ENCODE peak calls at places on chromosomes 6 and 20, in seven cellular contexts. S is sciatic nerve; D is NCI-H345; X is stimulated activated naive CD8-positive, alpha-beta T cell treated with anti-CD3 and anti-CD28 coated beads, Interleukin-15, Interleukin-2, amounts not matched to agents 100 U/mL and 50 U/mL, for 24 hours; M is substantia nigra; B is M059J; I is RPMI8226. T is an unnamed sample.

GRCh38 chr6:153162646-153163045 is 31.6 kb upstream of the RGS17 start:
- DNase-seq in S (no peak), M (no peak), D (no peak), B (no peak), I (no peak), X (no peak), T (no peak)

GRCh38 chr20:48467622-48468021 is 360.2 kb downstream of the PREX1 start:
- DNase-seq in B (peak; percentile 9), I (peak; percentile 16), X (no peak), M (no peak), S (no peak), D (no peak), T (no peak)

GRCh38 chr6:35919827-35920751 is 809 bp downstream of the SRPK1 start:
- DNase-seq in X (peak; percentile 59), D (peak; percentile 29), M (peak; percentile 11), B (peak; percentile 82), I (peak; percentile 46), S (no peak), T (no peak)

GRCh38 chr6:33692078-33692759 is 19.3 kb downstream of the UQCC2 start:
- DNase-seq in M (no peak), I (no peak), D (no peak), B (peak; percentile 89), S (no peak), X (no peak), T (no peak)

GRCh38 chr6:51292659-51293058 is 474.0 kb downstream of the TFAP2B start:
- DNase-seq in B (peak; percentile 89), S (no peak), X (no peak), I (no peak), D (no peak), M (no peak), T (no peak)

GRCh38 chr6:89339565-89339964 is 13.0 kb downstream of the UBE2J1 start:
- DNase-seq in M (no peak), I (no peak), D (no peak), S (no peak), B (no peak), X (no peak), T (no peak)

GRCh38 chr6:25456656-25457055 is 177.5 kb downstream of the CARMIL1 start:
- DNase-seq in S (no peak), X (no peak), I (no peak), B (no peak), M (no peak), D (no peak), T (no peak)

GRCh38 chr6:25175216-25175615 is 104.0 kb upstream of the CARMIL1 start:
- DNase-seq in D (no peak), B (peak; percentile 94), I (no peak), X (no peak), S (no peak), M (no peak), T (no peak)

GRCh38 chr6:106908386-106908840 is 66.1 kb downstream of the CD24 start:
- DNase-seq in S (no peak), I (no peak), D (no peak), X (no peak), M (no peak), B (peak; percentile 77), T (no peak)

GRCh38 chr6:41836022-41836659 is 48.6 kb downstream of the TOMM6 start:
- DNase-seq in B (peak; percentile 35), X (no peak), I (no peak), S (no peak), M (no peak), D (no peak), T (no peak)

GRCh38 chr6:168939771-168940170 is 313.9 kb downstream of the THBS2 start:
- DNase-seq in I (no peak), S (no peak), D (no peak), B (peak; percentile 26), X (no peak), M (no peak), T (no peak)

GRCh38 chr6:139409026-139409425 is 34.6 kb upstream of the CITED2 start:
- DNase-seq in M (no peak), D (no peak), I (no peak), X (no peak), S (no peak), B (peak; percentile 90), T (no peak)

GRCh38 chr6:138514860-138515540 is 15.7 kb upstream of the NHSL1 start:
- DNase-seq in B (no peak), D (no peak), I (no peak), M (no peak), S (no peak), X (no peak), T (no peak)

GRCh38 chr6:72857791-72858190 is 235.9 kb downstream of the KCNQ5 start:
- DNase-seq in I (no peak), B (peak; percentile 53), S (no peak), X (no peak), M (no peak), D (no peak), T (no peak)

GRCh38 chr6:90610671-90611542 is 24.0 kb upstream of the MAP3K7 start:
- DNase-seq in B (peak; percentile 5), D (peak; percentile 61), X (peak; percentile 68), M (peak; percentile 47), I (no peak), S (peak; percentile 60), T (no peak)

GRCh38 chr6:26307830-26308229 is 57.2 kb upstream of the BTN3A2 start:
- DNase-seq in S (no peak), I (no peak), M (no peak), B (peak; percentile 82), X (no peak), D (no peak), T (no peak)

GRCh38 chr6:20814494-20814893 is 280.2 kb downstream of the CDKAL1 start:
- DNase-seq in S (no peak), D (no peak), I (no peak), M (no peak), B (no peak), X (no peak), T (no peak)

GRCh38 chr20:10490706-10491105 is 55.6 kb downstream of the SLX4IP start:
- DNase-seq in S (no peak), D (peak; percentile 35), X (no peak), M (no peak), I (no peak), B (no peak), T (no peak)

GRCh38 chr6:87674286-87674685 is 27.7 kb downstream of the AKIRIN2 start:
- DNase-seq in S (no peak), D (no peak), B (no peak), X (no peak), I (no peak), M (no peak), T (no peak)

GRCh38 chr6:160167547-160168391 is 46.2 kb downstream of the SLC22A1 start:
- DNase-seq in I (no peak), S (no peak), B (no peak), M (no peak), D (no peak), X (no peak), T (no peak)

GRCh38 chr6:89640804-89641203 is 2.3 kb upstream of the LYRM2 start:
- DNase-seq in D (no peak), X (no peak), S (no peak), B (peak; percentile 73), I (no peak), M (no peak), T (no peak)

GRCh38 chr6:150297327-150298028 is 71.3 kb upstream of the IYD start:
- DNase-seq in M (no peak), I (no peak), X (no peak), S (no peak), D (peak; percentile 9), B (peak; percentile 22), T (no peak)

GRCh38 chr6:5205877-5206840 is 54.6 kb downstream of the LYRM4 start:
- DNase-seq in B (peak; percentile 29), S (peak; percentile 82), D (no peak), I (no peak), M (peak; percentile 75), X (no peak), T (no peak)